ENCODE peak calls at places on chromosomes 12 and 14, in five cellular contexts. U, V, K, G and W are unnamed samples.

GRCh38 chr12:54368709-54369596 is 4.7 kb upstream of the GPR84 start:
- DNase-seq in U (peak), V (peak), K (peak), G (peak), W (peak)

GRCh38 chr12:72272731-72273498 is 745 bp downstream of the TRHDE start:
- DNase-seq in U (no peak), V (peak), K (no peak), G (no peak), W (no peak)

GRCh38 chr14:67999290-67999689 is 179.7 kb downstream of the RAD51B start:
- DNase-seq in U (no peak), V (peak), K (no peak), G (no peak), W (no peak)

GRCh38 chr14:69299286-69300035 is 39.5 kb downstream of the GALNT16 start:
- DNase-seq in U (no peak), V (no peak), K (no peak), G (no peak), W (no peak)

GRCh38 chr12:12510141-12510540 is 52.5 kb downstream of the DUSP16 start:
- DNase-seq in U (no peak), V (peak), K (no peak), G (peak), W (no peak)

GRCh38 chr12:122023339-122024131 is 1.9 kb downstream of the BCL7A start:
- DNase-seq in U (no peak), V (peak), K (no peak), G (peak), W (peak)

GRCh38 chr12:80053048-80053790 is 46.1 kb upstream of the OTOGL start:
- DNase-seq in U (no peak), V (peak), K (no peak), G (peak), W (no peak)

GRCh38 chr12:107395817-107396216 is 289.8 kb upstream of the PWP1 start:
- DNase-seq in U (no peak), V (no peak), K (no peak), G (no peak), W (no peak)

GRCh38 chr12:53073881-53074280 is 5.3 kb downstream of the SPRYD3 start:
- DNase-seq in U (no peak), V (no peak), K (no peak), G (no peak), W (no peak)

GRCh38 chr14:104112609-104113571 is 25.5 kb upstream of the KIF26A start:
- DNase-seq in U (no peak), V (no peak), K (no peak), G (no peak), W (no peak)

GRCh38 chr12:56377310-56377988 is 14.8 kb upstream of the APOF start:
- DNase-seq in U (no peak), V (peak), K (no peak), G (no peak), W (peak)

GRCh38 chr14:75044322-75044721 is 6.9 kb downstream of the MLH3 start:
- DNase-seq in U (no peak), V (no peak), K (no peak), G (no peak), W (peak)

GRCh38 chr14:73339846-73340565 is 102.7 kb downstream of the PAPLN start:
- DNase-seq in U (no peak), V (no peak), K (no peak), G (no peak), W (no peak)

GRCh38 chr14:23438130-23438893 is 2.9 kb upstream of the MYH7 start:
- DNase-seq in U (no peak), V (no peak), K (no peak), G (no peak), W (no peak)

GRCh38 chr12:121513464-121514183 is 67.2 kb downstream of the KDM2B start:
- DNase-seq in U (no peak), V (no peak), K (no peak), G (no peak), W (peak)

GRCh38 chr12:126202138-126202537 is 1136.9 kb downstream of the AACS start:
- DNase-seq in U (no peak), V (no peak), K (no peak), G (no peak), W (no peak)

GRCh38 chr12:121805800-121806555 is 2.2 kb downstream of the SETD1B start:
- DNase-seq in U (no peak), V (peak), K (no peak), G (no peak), W (no peak)

GRCh38 chr14:74843653-74844052 is 32.3 kb downstream of the PROX2 start:
- DNase-seq in U (no peak), V (no peak), K (no peak), G (no peak), W (no peak)

GRCh38 chr14:58428011-58428807 is 690 bp downstream of the KIAA0586 start:
- DNase-seq in U (no peak), V (peak), K (no peak), G (peak), W (peak)

GRCh38 chr12:6684609-6685008 is 4.6 kb downstream of the ZNF384 start:
- DNase-seq in U (no peak), V (peak), K (no peak), G (no peak), W (peak)

GRCh38 chr12:22765731-22766130 is 140.8 kb downstream of the ETNK1 start:
- DNase-seq in U (no peak), V (no peak), K (no peak), G (no peak), W (no peak)

GRCh38 chr14:94161087-94161486 is 13.0 kb upstream of the PPP4R4 start:
- DNase-seq in U (no peak), V (no peak), K (no peak), G (no peak), W (no peak)

GRCh38 chr14:29607129-29607528 is 320.5 kb downstream of the PRKD1 start:
- DNase-seq in U (no peak), V (peak), K (no peak), G (no peak), W (no peak)

GRCh38 chr14:47391105-47391504 is 284.3 kb downstream of the MDGA2 start:
- DNase-seq in U (no peak), V (no peak), K (no peak), G (no peak), W (no peak)

GRCh38 chr12:28890664-28891063 is 258.4 kb upstream of the FAR2 start:
- DNase-seq in U (no peak), V (no peak), K (no peak), G (no peak), W (no peak)

GRCh38 chr12:88577537-88577936 is 2.7 kb downstream of the KITLG start:
- DNase-seq in U (no peak), V (peak), K (no peak), G (no peak), W (no peak)

GRCh38 chr12:12384601-12385321 is 27.9 kb downstream of the BORCS5 start:
- DNase-seq in U (no peak), V (no peak), K (no peak), G (no peak), W (no peak)

GRCh38 chr12:108729612-108730336 is 1.5 kb downstream of the CORO1C start:
- DNase-seq in U (no peak), V (peak), K (no peak), G (no peak), W (no peak)

GRCh38 chr12:31363416-31363809 is 37.5 kb upstream of the SINHCAF start:
- DNase-seq in U (no peak), V (no peak), K (no peak), G (no peak), W (no peak)

GRCh38 chr12:58640314-58640713 is 280.0 kb downstream of the LRIG3 start:
- DNase-seq in U (no peak), V (peak), K (no peak), G (no peak), W (no peak)

GRCh38 chr14:94542111-94542810 is 19.0 kb upstream of the SERPINA4 start:
- DNase-seq in U (no peak), V (no peak), K (no peak), G (peak), W (peak)

GRCh38 chr12:84508325-84508861 is 404.2 kb downstream of the SLC6A15 start:
- DNase-seq in U (no peak), V (peak), K (no peak), G (peak), W (peak)

GRCh38 chr14:73289729-73290128 is 52.4 kb downstream of the PAPLN start:
- DNase-seq in U (no peak), V (peak), K (no peak), G (no peak), W (no peak)

GRCh38 chr12:107478881-107479280 is 206.7 kb upstream of the PWP1 start:
- DNase-seq in U (no peak), V (no peak), K (no peak), G (no peak), W (no peak)

GRCh38 chr14:87233806-87234384 is 759.1 kb downstream of the GALC start:
- DNase-seq in U (no peak), V (no peak), K (no peak), G (no peak), W (no peak)